ENCODE peak calls at places on chromosomes 3 and 15, in five cellular contexts. W is T-helper 17 cell, Y is left cardiac atrium, N is BE2C, T is GM13977. G is an unnamed sample.

GRCh38 chr3:101807884-101808283 is 28.9 kb downstream of the NXPE3 start:
- DNase-seq in Y (no peak), N (no peak), W (no peak), T (peak), G (no peak)

GRCh38 chr3:66816110-66816761 is 181.9 kb upstream of the KBTBD8 start:
- DNase-seq in N (no peak), T (peak), W (no peak), Y (no peak), G (no peak)

GRCh38 chr3:71247221-71247947 is 336.1 kb downstream of the FOXP1 start:
- DNase-seq in W (no peak), N (peak), T (no peak), Y (peak), G (no peak)

GRCh38 chr15:34122771-34123183 is 20.9 kb downstream of the PGBD4 start:
- DNase-seq in W (no peak), N (no peak), Y (no peak), T (no peak), G (no peak)

GRCh38 chr15:58410353-58410752 is 21.4 kb upstream of the LIPC start:
- DNase-seq in W (no peak), T (no peak), N (no peak), Y (no peak), G (no peak)

GRCh38 chr3:57910988-57911387 is 97.2 kb upstream of the FLNB start:
- DNase-seq in Y (no peak), W (no peak), N (peak), T (no peak), G (peak)

GRCh38 chr15:74653426-74654082 is 37.9 kb downstream of the CLK3 start:
- DNase-seq in N (no peak), T (no peak), Y (peak), W (no peak), G (no peak)

GRCh38 chr15:69217381-69217780 is 56.9 kb downstream of the GLCE start:
- DNase-seq in Y (no peak), T (no peak), N (no peak), W (no peak), G (no peak)

GRCh38 chr15:58393196-58393790 is 38.5 kb upstream of the LIPC start:
- DNase-seq in N (no peak), Y (no peak), T (no peak), W (no peak), G (no peak)

GRCh38 chr3:126994661-126995161 is 11.8 kb downstream of the PLXNA1 start:
- DNase-seq in T (peak), Y (peak), W (no peak), N (peak), G (no peak)

GRCh38 chr15:80202641-80203360 is 49.2 kb downstream of the CTXND1 start:
- DNase-seq in Y (no peak), T (no peak), N (no peak), W (no peak), G (no peak)

GRCh38 chr3:158711886-158712285 is 20.4 kb downstream of the RARRES1 start:
- DNase-seq in Y (no peak), W (no peak), N (no peak), T (no peak), G (no peak)

GRCh38 chr3:129277829-129278271 is 820 bp upstream of the HMCES start:
- DNase-seq in Y (no peak), W (no peak), T (peak), N (peak), G (no peak)

GRCh38 chr3:34868935-34869334 is 770.4 kb upstream of the ARPP21 start:
- DNase-seq in W (no peak), N (no peak), T (no peak), Y (no peak), G (no peak)

GRCh38 chr3:73324203-73325155 is 263.0 kb downstream of the EBLN2 start:
- DNase-seq in W (no peak), N (no peak), T (no peak), Y (no peak), G (no peak)

GRCh38 chr3:179837374-179837773 is 184.5 kb downstream of the USP13 start:
- DNase-seq in T (no peak), N (no peak), W (no peak), Y (no peak), G (no peak)

GRCh38 chr3:73029321-73029796 is 32.1 kb upstream of the EBLN2 start:
- DNase-seq in Y (no peak), N (no peak), W (no peak), T (no peak), G (no peak)

GRCh38 chr3:80141557-80141956 is 373.8 kb upstream of the ROBO1 start:
- DNase-seq in N (no peak), W (no peak), Y (no peak), T (no peak), G (no peak)

GRCh38 chr3:128257632-128258031 is 104.4 kb downstream of the EEFSEC start:
- DNase-seq in Y (no peak), N (no peak), W (no peak), T (no peak), G (no peak)

GRCh38 chr3:117695871-117696270 is 986.3 kb downstream of the TUSC7 start:
- DNase-seq in W (no peak), N (no peak), Y (no peak), T (no peak), G (no peak)